ENCODE peak calls at places on chromosomes 3 and 15, in ten cellular contexts. One of them, this sample, is unnamed.

GRCh38 chr3:119145500-119146167 is at the start of gene TEX55:
- DNase-seq in Calu3: peak
- DNase-seq in mucosa of descending colon: peak
- DNase-seq in OCI-LY7: peak
- DNase-seq in ovary: no peak
- DNase-seq in A673: peak
- DNase-seq in neural progenitor cell: peak
- DNase-seq in keratinocyte: no peak
- DNase-seq in breast epithelium: no peak
- DNase-seq in glutamatergic neuron: no peak
- DNase-seq in this sample: no peak

GRCh38 chr3:105785790-105786189 is 83.0 kb downstream of the CBLB start:
- DNase-seq in A673: no peak
- DNase-seq in glutamatergic neuron: no peak
- DNase-seq in Calu3: no peak
- DNase-seq in mucosa of descending colon: no peak
- DNase-seq in ovary: no peak
- DNase-seq in OCI-LY7: no peak
- DNase-seq in breast epithelium: no peak
- DNase-seq in keratinocyte: no peak
- DNase-seq in neural progenitor cell: no peak
- DNase-seq in this sample: no peak

GRCh38 chr15:45429974-45430792 is 51.8 kb upstream of the GATM start:
- DNase-seq in glutamatergic neuron: peak
- DNase-seq in breast epithelium: no peak
- DNase-seq in ovary: peak
- DNase-seq in keratinocyte: no peak
- DNase-seq in Calu3: peak
- DNase-seq in OCI-LY7: peak
- DNase-seq in A673: peak
- DNase-seq in mucosa of descending colon: peak
- DNase-seq in neural progenitor cell: peak
- DNase-seq in this sample: peak

GRCh38 chr3:58167431-58168351 is 43.1 kb downstream of the DNASE1L3 start:
- DNase-seq in ovary: peak
- DNase-seq in Calu3: peak
- DNase-seq in keratinocyte: no peak
- DNase-seq in glutamatergic neuron: peak
- DNase-seq in OCI-LY7: peak
- DNase-seq in breast epithelium: no peak
- DNase-seq in mucosa of descending colon: peak
- DNase-seq in neural progenitor cell: peak
- DNase-seq in A673: peak
- DNase-seq in this sample: no peak

GRCh38 chr3:72078661-72079368 is 293.9 kb upstream of the PROK2 start:
- DNase-seq in neural progenitor cell: no peak
- DNase-seq in A673: no peak
- DNase-seq in mucosa of descending colon: no peak
- DNase-seq in glutamatergic neuron: no peak
- DNase-seq in ovary: no peak
- DNase-seq in OCI-LY7: peak
- DNase-seq in Calu3: no peak
- DNase-seq in keratinocyte: no peak
- DNase-seq in breast epithelium: no peak
- DNase-seq in this sample: no peak

GRCh38 chr3:182241777-182242556 is 530.2 kb downstream of the SOX2 start:
- DNase-seq in glutamatergic neuron: no peak
- DNase-seq in ovary: peak
- DNase-seq in OCI-LY7: no peak
- DNase-seq in keratinocyte: no peak
- DNase-seq in neural progenitor cell: peak
- DNase-seq in A673: no peak
- DNase-seq in Calu3: no peak
- DNase-seq in mucosa of descending colon: peak
- DNase-seq in breast epithelium: no peak
- DNase-seq in this sample: no peak

GRCh38 chr15:33200444-33200843 is 5.9 kb upstream of the FMN1 start:
- DNase-seq in neural progenitor cell: no peak
- DNase-seq in keratinocyte: no peak
- DNase-seq in A673: no peak
- DNase-seq in glutamatergic neuron: no peak
- DNase-seq in Calu3: no peak
- DNase-seq in ovary: no peak
- DNase-seq in OCI-LY7: no peak
- DNase-seq in breast epithelium: no peak
- DNase-seq in mucosa of descending colon: peak
- DNase-seq in this sample: no peak

GRCh38 chr3:103403191-103403590 is 968.4 kb downstream of the ZPLD1 start:
- DNase-seq in OCI-LY7: no peak
- DNase-seq in A673: peak
- DNase-seq in Calu3: no peak
- DNase-seq in neural progenitor cell: peak
- DNase-seq in glutamatergic neuron: no peak
- DNase-seq in breast epithelium: no peak
- DNase-seq in keratinocyte: no peak
- DNase-seq in mucosa of descending colon: no peak
- DNase-seq in ovary: no peak
- DNase-seq in this sample: no peak

GRCh38 chr15:89707577-89707976 is 17.0 kb downstream of the WDR93 start:
- DNase-seq in neural progenitor cell: no peak
- DNase-seq in A673: no peak
- DNase-seq in breast epithelium: no peak
- DNase-seq in mucosa of descending colon: no peak
- DNase-seq in OCI-LY7: no peak
- DNase-seq in keratinocyte: no peak
- DNase-seq in glutamatergic neuron: no peak
- DNase-seq in ovary: no peak
- DNase-seq in Calu3: no peak
- DNase-seq in this sample: no peak

GRCh38 chr3:22713936-22714335 is 489.2 kb upstream of the UBE2E2 start:
- DNase-seq in neural progenitor cell: no peak
- DNase-seq in ovary: no peak
- DNase-seq in breast epithelium: no peak
- DNase-seq in keratinocyte: no peak
- DNase-seq in A673: no peak
- DNase-seq in Calu3: peak
- DNase-seq in OCI-LY7: no peak
- DNase-seq in glutamatergic neuron: no peak
- DNase-seq in mucosa of descending colon: no peak
- DNase-seq in this sample: no peak

GRCh38 chr3:100277255-100277800 is 16.5 kb downstream of the TBC1D23 start:
- DNase-seq in keratinocyte: no peak
- DNase-seq in breast epithelium: no peak
- DNase-seq in Calu3: no peak
- DNase-seq in mucosa of descending colon: no peak
- DNase-seq in ovary: no peak
- DNase-seq in glutamatergic neuron: no peak
- DNase-seq in OCI-LY7: no peak
- DNase-seq in neural progenitor cell: no peak
- DNase-seq in A673: no peak
- DNase-seq in this sample: no peak

DNA sequence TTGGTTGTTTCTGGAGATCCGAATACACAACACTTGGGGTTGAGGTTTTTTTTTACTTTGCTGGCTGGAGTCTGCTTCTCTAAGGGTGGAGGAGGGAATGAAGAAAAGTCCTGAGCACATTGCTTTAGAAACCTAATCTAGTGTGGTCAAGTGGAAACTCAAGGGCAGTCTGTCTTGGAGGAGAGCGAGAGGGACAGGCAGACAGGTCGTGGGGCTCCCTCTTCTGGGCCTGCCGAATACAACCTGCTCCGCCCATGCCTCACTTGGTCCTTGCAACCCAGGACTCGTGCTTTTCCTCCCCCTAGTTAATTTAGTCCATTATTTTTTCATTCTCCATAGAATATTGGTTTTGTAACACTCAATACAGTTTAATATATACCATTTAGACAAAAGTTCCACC is 176.7 kb upstream of the LYSMD4 start:
- DNase-seq in ovary: no peak
- DNase-seq in OCI-LY7: no peak
- DNase-seq in breast epithelium: no peak
- DNase-seq in Calu3: no peak
- DNase-seq in keratinocyte: no peak
- DNase-seq in mucosa of descending colon: no peak
- DNase-seq in neural progenitor cell: peak
- DNase-seq in A673: no peak
- DNase-seq in glutamatergic neuron: no peak
- DNase-seq in this sample: no peak
- TF ChIP-seq CTCF in ovary: no peak
- TF ChIP-seq CTCF in OCI-LY7: no peak
- TF ChIP-seq CTCF in breast epithelium: no peak
- TF ChIP-seq CTCF in Calu3: no peak
- TF ChIP-seq CTCF in keratinocyte: peak
- TF ChIP-seq CTCF in mucosa of descending colon: no peak
- TF ChIP-seq CTCF in neural progenitor cell: peak
- TF ChIP-seq CTCF in A673: peak
- TF ChIP-seq CTCF in glutamatergic neuron: no peak
- TF ChIP-seq CTCF in this sample: peak

DNA sequence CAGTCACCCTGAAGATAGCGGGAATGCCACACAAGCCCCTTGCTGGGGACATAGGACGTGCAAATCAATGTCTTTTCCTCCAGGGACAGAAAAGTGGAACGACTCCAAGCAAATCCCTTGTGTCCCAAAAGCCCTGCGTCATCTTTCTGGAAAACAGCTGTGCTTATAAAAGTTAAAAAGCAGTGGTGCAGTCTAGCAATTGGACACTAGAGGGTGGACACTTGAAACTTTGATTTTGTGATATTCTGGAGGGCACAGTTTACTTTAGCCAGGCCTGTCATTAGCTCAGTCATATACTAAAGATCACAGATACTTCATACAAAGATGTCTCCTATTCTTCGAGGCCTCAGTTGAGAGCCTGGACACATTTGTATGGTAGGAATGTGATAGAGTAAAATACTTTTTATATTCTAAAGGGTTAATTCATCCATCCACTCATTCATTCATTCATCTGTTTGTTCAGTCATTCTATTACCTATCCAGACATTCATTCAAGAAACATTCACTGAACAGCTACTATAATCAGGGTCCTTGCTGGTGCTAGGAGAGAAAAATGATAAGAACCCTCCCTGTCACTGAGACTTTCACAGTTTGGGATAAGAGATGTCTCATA is 63.8 kb upstream of the ANKRD34C start:
- DNase-seq in breast epithelium: no peak
- DNase-seq in A673: peak
- DNase-seq in OCI-LY7: no peak
- DNase-seq in keratinocyte: no peak
- DNase-seq in glutamatergic neuron: no peak
- DNase-seq in neural progenitor cell: no peak
- DNase-seq in Calu3: no peak
- DNase-seq in mucosa of descending colon: no peak
- DNase-seq in ovary: no peak
- DNase-seq in this sample: no peak
- TF ChIP-seq CTCF in breast epithelium: no peak
- TF ChIP-seq CTCF in A673: peak
- TF ChIP-seq CTCF in OCI-LY7: no peak
- TF ChIP-seq CTCF in keratinocyte: no peak
- TF ChIP-seq CTCF in glutamatergic neuron: peak
- TF ChIP-seq CTCF in neural progenitor cell: peak
- TF ChIP-seq CTCF in Calu3: peak
- TF ChIP-seq CTCF in mucosa of descending colon: no peak
- TF ChIP-seq CTCF in ovary: no peak
- TF ChIP-seq CTCF in this sample: peak

GRCh38 chr15:68192117-68192516 is 13.0 kb downstream of the CALML4 start:
- DNase-seq in glutamatergic neuron: no peak
- DNase-seq in OCI-LY7: no peak
- DNase-seq in keratinocyte: no peak
- DNase-seq in neural progenitor cell: no peak
- DNase-seq in breast epithelium: no peak
- DNase-seq in Calu3: no peak
- DNase-seq in A673: no peak
- DNase-seq in ovary: no peak
- DNase-seq in mucosa of descending colon: no peak
- DNase-seq in this sample: no peak
- TF ChIP-seq CTCF in glutamatergic neuron: no peak
- TF ChIP-seq CTCF in OCI-LY7: peak
- TF ChIP-seq CTCF in keratinocyte: no peak
- TF ChIP-seq CTCF in neural progenitor cell: no peak
- TF ChIP-seq CTCF in breast epithelium: no peak
- TF ChIP-seq CTCF in Calu3: no peak
- TF ChIP-seq CTCF in A673: no peak
- TF ChIP-seq CTCF in ovary: no peak
- TF ChIP-seq CTCF in mucosa of descending colon: no peak
- TF ChIP-seq CTCF in this sample: no peak

GRCh38 chr15:80979538-80980200 is 9.9 kb downstream of the MESD start:
- DNase-seq in A673: no peak
- DNase-seq in Calu3: no peak
- DNase-seq in ovary: no peak
- DNase-seq in OCI-LY7: no peak
- DNase-seq in breast epithelium: no peak
- DNase-seq in keratinocyte: no peak
- DNase-seq in mucosa of descending colon: no peak
- DNase-seq in glutamatergic neuron: no peak
- DNase-seq in neural progenitor cell: no peak
- DNase-seq in this sample: no peak

GRCh38 chr15:80984856-80985255 is 4.8 kb downstream of the MESD start:
- DNase-seq in neural progenitor cell: no peak
- DNase-seq in breast epithelium: no peak
- DNase-seq in Calu3: no peak
- DNase-seq in mucosa of descending colon: peak
- DNase-seq in keratinocyte: no peak
- DNase-seq in glutamatergic neuron: no peak
- DNase-seq in A673: no peak
- DNase-seq in ovary: no peak
- DNase-seq in OCI-LY7: no peak
- DNase-seq in this sample: no peak

GRCh38 chr15:80982839-80983238 is 6.8 kb downstream of the MESD start:
- DNase-seq in neural progenitor cell: no peak
- DNase-seq in OCI-LY7: no peak
- DNase-seq in keratinocyte: no peak
- DNase-seq in ovary: no peak
- DNase-seq in Calu3: no peak
- DNase-seq in A673: no peak
- DNase-seq in mucosa of descending colon: no peak
- DNase-seq in glutamatergic neuron: no peak
- DNase-seq in breast epithelium: no peak
- DNase-seq in this sample: no peak

GRCh38 chr15:80978685-80979084 is 10.9 kb downstream of the MESD start:
- DNase-seq in mucosa of descending colon: no peak
- DNase-seq in breast epithelium: no peak
- DNase-seq in OCI-LY7: no peak
- DNase-seq in neural progenitor cell: no peak
- DNase-seq in glutamatergic neuron: no peak
- DNase-seq in A673: peak
- DNase-seq in Calu3: no peak
- DNase-seq in ovary: no peak
- DNase-seq in keratinocyte: no peak
- DNase-seq in this sample: no peak

DNA sequence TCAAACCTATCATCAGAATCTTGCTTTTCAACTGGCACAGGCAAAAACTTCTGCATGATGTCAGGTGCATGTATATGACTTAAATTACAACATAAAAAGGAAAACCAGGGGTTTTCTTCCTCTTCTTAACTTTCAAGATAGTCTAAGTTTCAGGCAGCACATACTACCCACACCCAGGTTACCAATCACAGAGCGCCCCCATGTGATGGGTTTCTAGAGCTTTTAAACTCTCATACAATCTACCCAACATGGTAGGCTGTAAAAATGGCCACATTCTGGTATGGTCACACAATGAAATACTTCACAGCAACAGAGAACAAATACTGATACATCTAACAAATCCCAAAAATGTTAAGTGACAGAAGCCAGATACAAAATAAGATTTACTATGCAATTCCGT is 7.4 kb downstream of the MESD start:
- DNase-seq in ovary: no peak
- DNase-seq in breast epithelium: no peak
- DNase-seq in keratinocyte: no peak
- DNase-seq in A673: no peak
- DNase-seq in glutamatergic neuron: no peak
- DNase-seq in neural progenitor cell: no peak
- DNase-seq in OCI-LY7: no peak
- DNase-seq in mucosa of descending colon: no peak
- DNase-seq in Calu3: no peak
- DNase-seq in this sample: no peak
- TF ChIP-seq CTCF in ovary: no peak
- TF ChIP-seq CTCF in breast epithelium: no peak
- TF ChIP-seq CTCF in keratinocyte: no peak
- TF ChIP-seq CTCF in A673: peak
- TF ChIP-seq CTCF in glutamatergic neuron: no peak
- TF ChIP-seq CTCF in neural progenitor cell: peak
- TF ChIP-seq CTCF in OCI-LY7: peak
- TF ChIP-seq CTCF in mucosa of descending colon: no peak
- TF ChIP-seq CTCF in Calu3: no peak
- TF ChIP-seq CTCF in this sample: no peak

This sample was measured in type B pancreatic cell.